ENCODE peak calls at places on chromosomes 3 and 15, in seven cellular contexts. N is HuH-7.5, H is nephron progenitor cell, Q is psoas muscle, Y is posterior cingulate gyrus, R is left ventricle myocardium superior, K is amniotic stem cell. V is an unnamed sample.

GRCh38 chr3:14274999-14275961 is 96.7 kb downstream of the LSM3 start:
- DNase-seq in R (no peak), K (no peak), N (peak; percentile 5), Q (no peak), H (no peak), Y (no peak), V (peak; percentile 26)

GRCh38 chr3:30752961-30753360 is 141.5 kb downstream of the GADL1 start:
- DNase-seq in Y (no peak), Q (no peak), H (no peak), K (no peak), R (no peak), N (no peak), V (peak; percentile 42)

GRCh38 chr15:67067161-67067853 is 1.9 kb downstream of the SMAD3 start:
- DNase-seq in Q (no peak), N (peak; percentile 51), K (no peak), H (peak; percentile 42), Y (no peak), R (no peak), V (peak; percentile 16)

GRCh38 chr3:126781889-126782491 is 78.0 kb downstream of the CHCHD6 start:
- DNase-seq in Q (no peak), Y (no peak), H (no peak), R (no peak), N (no peak), K (peak; percentile 31), V (no peak)

GRCh38 chr15:32922541-32922940 is 204.7 kb downstream of the GREM1 start:
- DNase-seq in Y (no peak), H (no peak), K (no peak), R (no peak), N (no peak), Q (no peak), V (no peak)

GRCh38 chr3:184604039-184604955 is 42.7 kb downstream of the EPHB3 start:
- DNase-seq in Y (no peak), K (no peak), Q (peak; percentile 61), N (peak; percentile 59), H (peak; percentile 82), R (no peak), V (no peak)

GRCh38 chr3:84066920-84067319 is 891.9 kb upstream of the CADM2 start:
- DNase-seq in N (no peak), H (no peak), Q (no peak), R (no peak), K (no peak), Y (no peak), V (no peak)

GRCh38 chr3:38019658-38020341 is 9.6 kb downstream of the PLCD1 start:
- DNase-seq in N (no peak), R (no peak), K (no peak), H (no peak), Y (no peak), Q (no peak), V (no peak)

GRCh38 chr3:139935071-139935865 is at the start of gene CLSTN2:
- DNase-seq in Q (peak; percentile 86), H (peak; percentile 87), N (peak; percentile 44), Y (peak; percentile 80), R (peak; percentile 89), K (peak; percentile 10), V (peak; percentile 64)

GRCh38 chr15:86040360-86041095 is 39.1 kb upstream of the AGBL1 start:
- DNase-seq in R (no peak), Y (no peak), Q (no peak), H (no peak), N (no peak), K (no peak), V (no peak)

V was measured in Caco-2.